ENCODE peak calls at places on chromosomes 1 and 21, in six cellular contexts. W, F, C, A, V and E are unnamed samples.

GRCh38 chr1:98188769-98189168 is 267.9 kb upstream of the DPYD start:
- DNase-seq in A (no peak), V (no peak), C (no peak), F (no peak), W (no peak), E (no peak)

GRCh38 chr1:30137001-30137400 is 586.4 kb downstream of the MATN1 start:
- DNase-seq in A (no peak), C (no peak), V (no peak), W (no peak), F (no peak), E (no peak)

GRCh38 chr21:42751866-42752265 is 98.4 kb downstream of the PDE9A start:
- DNase-seq in W (no peak), A (no peak), C (no peak), F (no peak), V (no peak), E (no peak)

GRCh38 chr1:246769306-246769705 is 45.1 kb downstream of the SCCPDH start:
- DNase-seq in C (peak), A (no peak), W (no peak), V (no peak), F (no peak), E (no peak)

GRCh38 chr1:35047188-35047858 is 15.6 kb upstream of the ZMYM6 start:
- DNase-seq in V (no peak), W (peak), A (no peak), C (peak), F (no peak), E (no peak)

GRCh38 chr1:206826409-206826808 is 39.0 kb upstream of the IL20 start:
- DNase-seq in C (peak), W (no peak), F (no peak), A (no peak), V (no peak), E (no peak)

GRCh38 chr1:206808615-206809014 is 36.3 kb upstream of the IL10 start:
- DNase-seq in A (no peak), V (peak), C (no peak), F (peak), W (no peak), E (peak)

GRCh38 chr1:212655668-212656440 is 43.8 kb downstream of the BATF3 start:
- DNase-seq in C (peak), F (no peak), W (no peak), A (no peak), V (no peak), E (no peak)

GRCh38 chr1:26375081-26375480 is 2.5 kb upstream of the ZNF683 start:
- DNase-seq in V (no peak), A (no peak), W (no peak), C (no peak), F (no peak), E (no peak)

GRCh38 chr21:36769051-36769867 is 70.3 kb downstream of the SIM2 start:
- DNase-seq in C (no peak), W (no peak), A (no peak), F (no peak), V (no peak), E (no peak)